ENCODE peak calls at places on chromosomes 13 and 19, in six cellular contexts. F is substantia nigra; Y is activated CD4-positive, alpha-beta T cell treated with anti-CD3 and anti-CD28 coated beads, Interleukin-2, amount 50 U/mL, for 48 hours; G is glutamatergic neuron; J is nucleus accumbens; X is GM20000. Z is an unnamed sample.

GRCh38 chr13:101424381-101425155 is 8.3 kb upstream of the NALCN start:
- DNase-seq in F (peak), Y (no peak), G (no peak), J (peak), X (no peak), Z (no peak)

GRCh38 chr13:37194428-37194861 is 89.0 kb upstream of the CSNK1A1L start:
- DNase-seq in F (no peak), Y (no peak), G (no peak), J (no peak), X (no peak), Z (no peak)

GRCh38 chr19:45455707-45456499 is 11.9 kb upstream of the FOSB start:
- DNase-seq in F (no peak), Y (peak), G (peak), J (no peak), X (peak), Z (peak)

GRCh38 chr13:84553252-84553651 is 671.0 kb upstream of the SLITRK1 start:
- DNase-seq in F (no peak), Y (no peak), G (no peak), J (no peak), X (no peak), Z (no peak)

GRCh38 chr13:51714663-51715168 is 89.2 kb downstream of the DHRS12 start:
- DNase-seq in F (no peak), Y (no peak), G (no peak), J (no peak), X (peak), Z (no peak)

GRCh38 chr19:33868821-33869412 is 72.2 kb downstream of the KCTD15 start:
- DNase-seq in F (peak), Y (no peak), G (no peak), J (no peak), X (no peak), Z (peak)

GRCh38 chr19:45913874-45914830 is at the start of gene NANOS2:
- DNase-seq in F (no peak), Y (no peak), G (peak), J (no peak), X (no peak), Z (no peak)

GRCh38 chr13:109704771-109705628 is 81.4 kb downstream of the IRS2 start:
- DNase-seq in F (no peak), Y (no peak), G (no peak), J (no peak), X (no peak), Z (peak)

GRCh38 chr19:408441-409005 is 424 bp downstream of the C2CD4C start:
- DNase-seq in F (no peak), Y (no peak), G (peak), J (no peak), X (peak), Z (no peak)

GRCh38 chr13:30789360-30789862 is 54.1 kb downstream of the ALOX5AP start:
- DNase-seq in F (no peak), Y (no peak), G (no peak), J (no peak), X (peak), Z (no peak)

GRCh38 chr13:32902898-32903297 is 113.3 kb upstream of the KL start:
- DNase-seq in F (no peak), Y (no peak), G (no peak), J (peak), X (no peak), Z (peak)

GRCh38 chr19:40612831-40613668 is 11.9 kb downstream of the LTBP4 start:
- DNase-seq in F (no peak), Y (peak), G (peak), J (no peak), X (peak), Z (peak)

GRCh38 chr13:28313579-28313978 is 175.2 kb downstream of the PAN3 start:
- DNase-seq in F (no peak), Y (peak), G (no peak), J (no peak), X (no peak), Z (no peak)

GRCh38 chr19:33797821-33798633 is 1.4 kb downstream of the KCTD15 start:
- DNase-seq in F (no peak), Y (peak), G (peak), J (peak), X (no peak), Z (peak)

GRCh38 chr13:80334582-80335260 is 6.2 kb downstream of the SPRY2 start:
- DNase-seq in F (no peak), Y (no peak), G (no peak), J (no peak), X (no peak), Z (no peak)

GRCh38 chr13:30157616-30157993 is 149.7 kb downstream of the KATNAL1 start:
- DNase-seq in F (no peak), Y (no peak), G (no peak), J (no peak), X (peak), Z (no peak)

GRCh38 chr19:14091086-14091884 is 734 bp upstream of the SAMD1 start:
- DNase-seq in F (peak), Y (peak), G (peak), J (peak), X (peak), Z (peak)

GRCh38 chr19:1113278-1113985 is 9.6 kb downstream of the GPX4 start:
- DNase-seq in F (peak), Y (peak), G (peak), J (peak), X (peak), Z (peak)

GRCh38 chr13:35891973-35892441 is 239.2 kb downstream of the DCLK1 start:
- DNase-seq in F (no peak), Y (no peak), G (no peak), J (no peak), X (no peak), Z (no peak)

GRCh38 chr19:44539236-44539819 is 9.9 kb upstream of the CEACAM20 start:
- DNase-seq in F (no peak), Y (no peak), G (no peak), J (no peak), X (no peak), Z (no peak)

GRCh38 chr13:46982856-46983582 is 86.2 kb upstream of the HTR2A start:
- DNase-seq in F (no peak), Y (no peak), G (no peak), J (no peak), X (peak), Z (peak)

Z was measured in transverse colon.